ENCODE peak calls at places on chromosomes 16 and 17, in five cellular contexts. One of them, this sample, is unnamed.

GRCh38 chr17:27938864-27939263 is 45.7 kb upstream of the LYRM9 start:
- DNase-seq in progenitor cell of endocrine pancreas: no peak
- DNase-seq in CD4-positive, alpha-beta T cell: no peak
- DNase-seq in fibroblast of lung: no peak
- DNase-seq in fibroblast of villous mesenchyme: no peak
- DNase-seq in this sample: no peak

GRCh38 chr16:626174-626765 is 4.5 kb upstream of the WFIKKN1 start:
- DNase-seq in progenitor cell of endocrine pancreas: no peak
- DNase-seq in CD4-positive, alpha-beta T cell: no peak
- DNase-seq in fibroblast of lung: no peak
- DNase-seq in fibroblast of villous mesenchyme: no peak
- DNase-seq in this sample: no peak

GRCh38 chr16:3983081-3983520 is 102.6 kb upstream of the CREBBP start:
- DNase-seq in progenitor cell of endocrine pancreas: peak
- DNase-seq in CD4-positive, alpha-beta T cell: peak
- DNase-seq in fibroblast of lung: peak
- DNase-seq in fibroblast of villous mesenchyme: peak
- DNase-seq in this sample: peak

GRCh38 chr17:63841350-63842172 is 924 bp downstream of the SMARCD2 start:
- DNase-seq in progenitor cell of endocrine pancreas: no peak
- DNase-seq in CD4-positive, alpha-beta T cell: no peak
- DNase-seq in fibroblast of lung: peak
- DNase-seq in fibroblast of villous mesenchyme: peak
- DNase-seq in this sample: peak

GRCh38 chr16:1773703-1774455 is 945 bp upstream of the MRPS34 start:
- DNase-seq in progenitor cell of endocrine pancreas: no peak
- DNase-seq in CD4-positive, alpha-beta T cell: no peak
- DNase-seq in fibroblast of lung: peak
- DNase-seq in fibroblast of villous mesenchyme: peak
- DNase-seq in this sample: no peak

GRCh38 chr16:53775821-53776431 is 72.0 kb downstream of the FTO start:
- DNase-seq in progenitor cell of endocrine pancreas: no peak
- DNase-seq in CD4-positive, alpha-beta T cell: no peak
- DNase-seq in fibroblast of lung: peak
- DNase-seq in fibroblast of villous mesenchyme: peak
- DNase-seq in this sample: peak

GRCh38 chr17:33200116-33200515 is 93.0 kb downstream of the ASIC2 start:
- DNase-seq in progenitor cell of endocrine pancreas: no peak
- DNase-seq in CD4-positive, alpha-beta T cell: no peak
- DNase-seq in fibroblast of lung: peak
- DNase-seq in fibroblast of villous mesenchyme: peak
- DNase-seq in this sample: peak

GRCh38 chr16:77373726-77374125 is 61.1 kb downstream of the ADAMTS18 start:
- DNase-seq in progenitor cell of endocrine pancreas: no peak
- DNase-seq in CD4-positive, alpha-beta T cell: no peak
- DNase-seq in fibroblast of lung: no peak
- DNase-seq in fibroblast of villous mesenchyme: no peak
- DNase-seq in this sample: no peak

GRCh38 chr16:16143038-16143763 is 80.1 kb downstream of the ABCC6 start:
- DNase-seq in progenitor cell of endocrine pancreas: no peak
- DNase-seq in CD4-positive, alpha-beta T cell: no peak
- DNase-seq in fibroblast of lung: no peak
- DNase-seq in fibroblast of villous mesenchyme: no peak
- DNase-seq in this sample: no peak

GRCh38 chr17:31857920-31858646 is 961 bp downstream of the COPRS start:
- DNase-seq in progenitor cell of endocrine pancreas: no peak
- DNase-seq in CD4-positive, alpha-beta T cell: peak
- DNase-seq in fibroblast of lung: no peak
- DNase-seq in fibroblast of villous mesenchyme: no peak
- DNase-seq in this sample: no peak

GRCh38 chr17:6755281-6755680 is 565 bp upstream of the XAF1 start:
- DNase-seq in progenitor cell of endocrine pancreas: no peak
- DNase-seq in CD4-positive, alpha-beta T cell: no peak
- DNase-seq in fibroblast of lung: peak
- DNase-seq in fibroblast of villous mesenchyme: peak
- DNase-seq in this sample: no peak

GRCh38 chr17:82023447-82024241 is 539 bp downstream of the LRRC45 start:
- DNase-seq in progenitor cell of endocrine pancreas: no peak
- DNase-seq in CD4-positive, alpha-beta T cell: no peak
- DNase-seq in fibroblast of lung: no peak
- DNase-seq in fibroblast of villous mesenchyme: no peak
- DNase-seq in this sample: no peak

GRCh38 chr17:56897646-56898424 is 16.0 kb downstream of the TRIM25 start:
- DNase-seq in progenitor cell of endocrine pancreas: no peak
- DNase-seq in CD4-positive, alpha-beta T cell: no peak
- DNase-seq in fibroblast of lung: no peak
- DNase-seq in fibroblast of villous mesenchyme: no peak
- DNase-seq in this sample: no peak

GRCh38 chr16:3171855-3172593 is 16.0 kb upstream of the OR1F1 start:
- DNase-seq in progenitor cell of endocrine pancreas: no peak
- DNase-seq in CD4-positive, alpha-beta T cell: peak
- DNase-seq in fibroblast of lung: no peak
- DNase-seq in fibroblast of villous mesenchyme: no peak
- DNase-seq in this sample: peak

GRCh38 chr17:78897639-78897996 is 5.4 kb downstream of the CEP295NL start:
- DNase-seq in progenitor cell of endocrine pancreas: no peak
- DNase-seq in CD4-positive, alpha-beta T cell: no peak
- DNase-seq in fibroblast of lung: no peak
- DNase-seq in fibroblast of villous mesenchyme: no peak
- DNase-seq in this sample: no peak

GRCh38 chr17:16052486-16052885 is 52.9 kb downstream of the TTC19 start:
- DNase-seq in progenitor cell of endocrine pancreas: no peak
- DNase-seq in CD4-positive, alpha-beta T cell: no peak
- DNase-seq in fibroblast of lung: no peak
- DNase-seq in fibroblast of villous mesenchyme: peak
- DNase-seq in this sample: peak

GRCh38 chr17:73419896-73420295 is 108.1 kb upstream of the CDC42EP4 start:
- DNase-seq in progenitor cell of endocrine pancreas: no peak
- DNase-seq in CD4-positive, alpha-beta T cell: no peak
- DNase-seq in fibroblast of lung: peak
- DNase-seq in fibroblast of villous mesenchyme: no peak
- DNase-seq in this sample: no peak

GRCh38 chr16:20720251-20720650 is 21.4 kb downstream of the THUMPD1 start:
- DNase-seq in progenitor cell of endocrine pancreas: no peak
- DNase-seq in CD4-positive, alpha-beta T cell: no peak
- DNase-seq in fibroblast of lung: no peak
- DNase-seq in fibroblast of villous mesenchyme: no peak
- DNase-seq in this sample: no peak

GRCh38 chr16:4115209-4115940 is 867 bp downstream of the ADCY9 start:
- DNase-seq in progenitor cell of endocrine pancreas: peak
- DNase-seq in CD4-positive, alpha-beta T cell: peak
- DNase-seq in fibroblast of lung: peak
- DNase-seq in fibroblast of villous mesenchyme: peak
- DNase-seq in this sample: peak

GRCh38 chr16:14289692-14290340 is 218.7 kb downstream of the MRTFB start:
- DNase-seq in progenitor cell of endocrine pancreas: no peak
- DNase-seq in CD4-positive, alpha-beta T cell: no peak
- DNase-seq in fibroblast of lung: peak
- DNase-seq in fibroblast of villous mesenchyme: peak
- DNase-seq in this sample: no peak

GRCh38 chr17:81646869-81647600 is 9.3 kb downstream of the PDE6G start:
- DNase-seq in progenitor cell of endocrine pancreas: no peak
- DNase-seq in CD4-positive, alpha-beta T cell: no peak
- DNase-seq in fibroblast of lung: no peak
- DNase-seq in fibroblast of villous mesenchyme: no peak
- DNase-seq in this sample: no peak

GRCh38 chr16:26178298-26178697 is 486.5 kb downstream of the HS3ST4 start:
- DNase-seq in progenitor cell of endocrine pancreas: no peak
- DNase-seq in CD4-positive, alpha-beta T cell: no peak
- DNase-seq in fibroblast of lung: no peak
- DNase-seq in fibroblast of villous mesenchyme: no peak
- DNase-seq in this sample: no peak

GRCh38 chr17:76909971-76910760 is 42.0 kb downstream of the MGAT5B start:
- DNase-seq in progenitor cell of endocrine pancreas: peak
- DNase-seq in CD4-positive, alpha-beta T cell: peak
- DNase-seq in fibroblast of lung: peak
- DNase-seq in fibroblast of villous mesenchyme: peak
- DNase-seq in this sample: peak

GRCh38 chr16:2498531-2499253 is 15.1 kb upstream of the ATP6V0C start:
- DNase-seq in progenitor cell of endocrine pancreas: no peak
- DNase-seq in CD4-positive, alpha-beta T cell: no peak
- DNase-seq in fibroblast of lung: no peak
- DNase-seq in fibroblast of villous mesenchyme: no peak
- DNase-seq in this sample: no peak

GRCh38 chr17:77892469-77893143 is 65.9 kb upstream of the TNRC6C start:
- DNase-seq in progenitor cell of endocrine pancreas: peak
- DNase-seq in CD4-positive, alpha-beta T cell: no peak
- DNase-seq in fibroblast of lung: no peak
- DNase-seq in fibroblast of villous mesenchyme: no peak
- DNase-seq in this sample: no peak

GRCh38 chr16:49341706-49342105 is 31.9 kb upstream of the C16orf78 start:
- DNase-seq in progenitor cell of endocrine pancreas: no peak
- DNase-seq in CD4-positive, alpha-beta T cell: no peak
- DNase-seq in fibroblast of lung: no peak
- DNase-seq in fibroblast of villous mesenchyme: no peak
- DNase-seq in this sample: no peak

GRCh38 chr16:69859105-69859969 is 91.8 kb upstream of the CLEC18A start:
- DNase-seq in progenitor cell of endocrine pancreas: no peak
- DNase-seq in CD4-positive, alpha-beta T cell: no peak
- DNase-seq in fibroblast of lung: no peak
- DNase-seq in fibroblast of villous mesenchyme: peak
- DNase-seq in this sample: no peak
- TF ChIP-seq CTCF in progenitor cell of endocrine pancreas: peak
- TF ChIP-seq CTCF in CD4-positive, alpha-beta T cell: no peak
- TF ChIP-seq CTCF in fibroblast of lung: peak
- TF ChIP-seq CTCF in fibroblast of villous mesenchyme: peak
- TF ChIP-seq CTCF in this sample: peak

GRCh38 chr16:66754211-66754610 is 2.8 kb upstream of the DYNC1LI2 start:
- DNase-seq in progenitor cell of endocrine pancreas: no peak
- DNase-seq in CD4-positive, alpha-beta T cell: no peak
- DNase-seq in fibroblast of lung: no peak
- DNase-seq in fibroblast of villous mesenchyme: no peak
- DNase-seq in this sample: no peak

GRCh38 chr16:66752958-66753357 is 1.5 kb upstream of the DYNC1LI2 start:
- DNase-seq in progenitor cell of endocrine pancreas: no peak
- DNase-seq in CD4-positive, alpha-beta T cell: no peak
- DNase-seq in fibroblast of lung: no peak
- DNase-seq in fibroblast of villous mesenchyme: no peak
- DNase-seq in this sample: no peak

GRCh38 chr16:66752379-66752778 is 970 bp upstream of the DYNC1LI2 start:
- DNase-seq in progenitor cell of endocrine pancreas: no peak
- DNase-seq in CD4-positive, alpha-beta T cell: no peak
- DNase-seq in fibroblast of lung: no peak
- DNase-seq in fibroblast of villous mesenchyme: no peak
- DNase-seq in this sample: no peak

GRCh38 chr16:66754819-66755218 is 3.4 kb upstream of the DYNC1LI2 start:
- DNase-seq in progenitor cell of endocrine pancreas: no peak
- DNase-seq in CD4-positive, alpha-beta T cell: no peak
- DNase-seq in fibroblast of lung: no peak
- DNase-seq in fibroblast of villous mesenchyme: no peak
- DNase-seq in this sample: no peak

DNA sequence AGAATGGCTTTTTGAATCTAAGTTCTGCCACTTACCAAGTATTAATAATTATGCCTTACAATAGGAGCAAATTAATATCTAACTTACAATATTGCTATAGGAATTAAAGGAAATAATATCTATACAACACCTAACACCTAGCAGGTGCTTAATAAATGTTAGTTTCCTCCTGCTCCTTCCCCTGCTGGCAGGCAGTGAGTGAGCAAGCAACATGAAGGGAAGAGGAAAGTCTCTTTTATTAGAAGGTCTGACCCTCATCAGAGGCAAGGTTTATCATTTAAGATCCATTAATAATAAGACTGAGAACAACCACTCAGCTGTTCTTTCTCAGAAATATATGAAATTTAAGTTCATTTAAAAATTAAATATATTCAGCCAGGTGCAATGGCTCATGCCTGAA is 6.7 kb upstream of the DYNC1LI2 start:
- DNase-seq in progenitor cell of endocrine pancreas: no peak
- DNase-seq in CD4-positive, alpha-beta T cell: no peak
- DNase-seq in fibroblast of lung: no peak
- DNase-seq in fibroblast of villous mesenchyme: no peak
- DNase-seq in this sample: no peak
- TF ChIP-seq CTCF in progenitor cell of endocrine pancreas: peak
- TF ChIP-seq CTCF in CD4-positive, alpha-beta T cell: no peak
- TF ChIP-seq CTCF in fibroblast of lung: no peak
- TF ChIP-seq CTCF in fibroblast of villous mesenchyme: no peak
- TF ChIP-seq CTCF in this sample: no peak

DNA sequence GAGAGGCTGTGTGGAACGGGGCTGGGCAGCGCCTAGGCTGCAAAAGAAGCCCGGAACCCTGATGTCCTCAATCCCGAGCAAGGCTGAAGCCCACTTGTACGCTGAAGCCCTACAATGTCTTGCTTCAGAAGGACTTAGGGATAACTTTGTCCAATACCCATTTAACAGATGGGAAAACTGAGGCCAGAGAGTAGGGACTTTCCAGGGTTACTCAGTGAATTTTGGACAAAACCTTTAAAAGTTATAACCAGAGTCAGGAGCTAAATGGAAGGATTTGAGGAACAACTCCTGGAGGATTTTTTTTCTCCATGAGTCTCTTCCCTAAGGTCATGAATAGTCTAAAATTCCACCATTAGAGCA is 161.2 kb downstream of the IRX5 start:
- DNase-seq in progenitor cell of endocrine pancreas: no peak
- DNase-seq in CD4-positive, alpha-beta T cell: no peak
- DNase-seq in fibroblast of lung: no peak
- DNase-seq in fibroblast of villous mesenchyme: no peak
- DNase-seq in this sample: no peak
- TF ChIP-seq CTCF in progenitor cell of endocrine pancreas: no peak
- TF ChIP-seq CTCF in CD4-positive, alpha-beta T cell: no peak
- TF ChIP-seq CTCF in fibroblast of lung: no peak
- TF ChIP-seq CTCF in fibroblast of villous mesenchyme: no peak
- TF ChIP-seq CTCF in this sample: no peak

GRCh38 chr17:13925579-13925978 is 143.7 kb upstream of the COX10 start:
- DNase-seq in progenitor cell of endocrine pancreas: no peak
- DNase-seq in CD4-positive, alpha-beta T cell: no peak
- DNase-seq in fibroblast of lung: peak
- DNase-seq in fibroblast of villous mesenchyme: no peak
- DNase-seq in this sample: no peak
- TF ChIP-seq CTCF in progenitor cell of endocrine pancreas: no peak
- TF ChIP-seq CTCF in CD4-positive, alpha-beta T cell: no peak
- TF ChIP-seq CTCF in fibroblast of lung: no peak
- TF ChIP-seq CTCF in fibroblast of villous mesenchyme: peak
- TF ChIP-seq CTCF in this sample: no peak

DNA sequence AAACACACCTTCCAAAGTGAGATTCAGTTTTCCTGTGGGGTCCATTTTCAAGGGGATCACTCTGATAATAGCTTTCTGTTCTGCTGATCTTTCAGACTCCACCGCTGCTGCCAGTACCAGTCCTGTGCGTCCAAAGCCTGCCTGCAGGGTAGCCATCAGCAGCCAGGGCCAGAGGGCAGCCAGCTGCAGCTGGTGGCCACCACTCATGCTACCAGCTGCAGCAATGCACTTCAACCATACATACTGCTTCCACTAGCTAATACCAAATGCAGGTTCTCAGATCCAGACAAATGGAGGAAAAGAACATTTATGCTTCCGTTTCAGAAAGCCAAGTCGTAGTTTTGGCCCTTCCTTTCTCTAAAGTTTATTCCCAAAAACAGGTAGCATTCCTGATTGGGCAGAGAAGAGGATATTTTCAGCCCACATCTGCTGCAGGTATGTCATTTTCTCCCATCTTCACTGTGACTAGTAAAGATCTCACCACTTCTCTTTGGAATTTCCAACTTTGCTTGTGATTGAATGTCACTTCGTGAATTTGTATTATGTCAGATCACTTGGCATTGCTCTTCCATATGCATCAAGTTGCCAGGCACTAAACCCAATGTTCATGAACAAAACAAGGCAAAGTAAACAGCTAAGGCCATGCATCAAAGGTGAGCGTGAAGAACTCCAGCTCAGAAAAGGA is 1.8 kb downstream of the RNF43 start:
- DNase-seq in progenitor cell of endocrine pancreas: peak
- DNase-seq in CD4-positive, alpha-beta T cell: no peak
- DNase-seq in fibroblast of lung: no peak
- DNase-seq in fibroblast of villous mesenchyme: no peak
- DNase-seq in this sample: no peak
- TF ChIP-seq CTCF in progenitor cell of endocrine pancreas: peak
- TF ChIP-seq CTCF in CD4-positive, alpha-beta T cell: no peak
- TF ChIP-seq CTCF in fibroblast of lung: no peak
- TF ChIP-seq CTCF in fibroblast of villous mesenchyme: no peak
- TF ChIP-seq CTCF in this sample: no peak

This sample was measured in astrocyte.